ENCODE peak calls at places on chromosomes 7 and 10, in five cellular contexts. X is stomach, L is ovary, A is HFF-Myc, Y is prostate gland. O is an unnamed sample.

GRCh38 chr7:15581352-15581951 is 19.6 kb upstream of the AGMO start:
- DNase-seq in Y (no peak), A (no peak), X (no peak), L (no peak), O (no peak)

GRCh38 chr10:47406870-47407648 is 23.0 kb upstream of the ZNF488 start:
- DNase-seq in L (no peak), A (peak; percentile 67), Y (no peak), X (peak; percentile 57), O (peak; percentile 45)

GRCh38 chr7:100914879-100915442 is 19.3 kb upstream of the ACHE start:
- DNase-seq in L (no peak), Y (no peak), X (no peak), A (no peak), O (no peak)

GRCh38 chr7:152735443-152736004 is 24.0 kb upstream of the ACTR3B start:
- DNase-seq in X (no peak), Y (no peak), A (peak; percentile 29), L (no peak), O (no peak)

GRCh38 chr7:91995391-91995790 is 54.7 kb downstream of the AKAP9 start:
- DNase-seq in Y (no peak), X (no peak), A (no peak), L (no peak), O (no peak)

GRCh38 chr10:5840314-5841307 is 27.4 kb upstream of the GDI2 start:
- DNase-seq in Y (no peak), X (no peak), L (no peak), A (no peak), O (no peak)

GRCh38 chr7:105439174-105439893 is 50.6 kb upstream of the SRPK2 start:
- DNase-seq in L (no peak), A (no peak), Y (peak; percentile 31), X (peak; percentile 37), O (peak; percentile 27)

GRCh38 chr10:133614830-133615580 is 11.6 kb downstream of the FRG2B start:
- DNase-seq in Y (no peak), L (no peak), X (no peak), A (no peak), O (no peak)

GRCh38 chr7:81361769-81362168 is 408.1 kb downstream of the HGF start:
- DNase-seq in L (no peak), A (no peak), Y (no peak), X (no peak), O (peak; percentile 26)

GRCh38 chr7:25260862-25261454 is 32.7 kb upstream of the NPVF start:
- DNase-seq in X (no peak), A (peak; percentile 16), L (no peak), Y (no peak), O (peak; percentile 31)

GRCh38 chr10:29437871-29438270 is 149.0 kb downstream of the LYZL1 start:
- DNase-seq in L (no peak), X (no peak), A (no peak), Y (no peak), O (no peak)

GRCh38 chr10:113021268-113022028 is 71.4 kb downstream of the TCF7L2 start:
- DNase-seq in A (no peak), X (peak; percentile 74), Y (no peak), L (no peak), O (no peak)

GRCh38 chr7:150406565-150407421 is 27.7 kb downstream of the ZNF775 start:
- DNase-seq in L (no peak), A (no peak), Y (peak; percentile 29), X (no peak), O (no peak)

GRCh38 chr7:28405662-28406061 is 6.7 kb upstream of the CREB5 start:
- DNase-seq in A (peak; percentile 47), L (no peak), X (no peak), Y (no peak), O (peak; percentile 68)

GRCh38 chr10:76082232-76082631 is 650.8 kb downstream of the LRMDA start:
- DNase-seq in L (no peak), X (no peak), A (no peak), Y (no peak), O (no peak)

GRCh38 chr10:69458426-69459100 is 7.3 kb downstream of the TSPAN15 start:
- DNase-seq in X (peak; percentile 87), L (no peak), Y (peak; percentile 51), A (no peak), O (no peak)

GRCh38 chr7:105690286-105690915 is 109.1 kb upstream of the EFCAB10 start:
- DNase-seq in L (no peak), X (no peak), Y (no peak), A (no peak), O (no peak)

GRCh38 chr10:65861249-65861648 is 1064.6 kb upstream of the LRRTM3 start:
- DNase-seq in A (no peak), Y (no peak), L (no peak), X (no peak), O (no peak)

GRCh38 chr10:102241037-102241443 is 272 bp downstream of the PITX3 start:
- DNase-seq in Y (no peak), X (no peak), L (no peak), A (no peak), O (no peak)

GRCh38 chr7:68963547-68963946 is 634.7 kb upstream of the AUTS2 start:
- DNase-seq in Y (no peak), A (no peak), X (no peak), L (no peak), O (no peak)

GRCh38 chr7:158740013-158740656 is 35.5 kb upstream of the NCAPG2 start:
- DNase-seq in L (peak; percentile 48), Y (no peak), X (peak; percentile 27), A (peak; percentile 27), O (peak; percentile 68)

GRCh38 chr10:62860946-62861345 is 44.8 kb upstream of the EGR2 start:
- DNase-seq in A (no peak), Y (no peak), L (no peak), X (no peak), O (no peak)

GRCh38 chr10:42937048-42937447 is 139.8 kb upstream of the RET start:
- DNase-seq in A (no peak), Y (no peak), L (no peak), X (no peak), O (no peak)

GRCh38 chr7:116524609-116525297 is at the start of gene CAV1:
- DNase-seq in Y (peak; percentile 75), L (peak; percentile 89), A (peak; percentile 91), X (peak; percentile 65), O (peak; percentile 76)

GRCh38 chr7:158642149-158642548 is 54.5 kb upstream of the PTPRN2 start:
- DNase-seq in X (no peak), Y (no peak), L (no peak), A (no peak), O (no peak)

GRCh38 chr10:7915923-7916322 is 97.6 kb downstream of the TAF3 start:
- DNase-seq in A (no peak), Y (peak; percentile 20), L (no peak), X (no peak), O (peak; percentile 54)

GRCh38 chr7:108376206-108376605 is 80.0 kb downstream of the NRCAM start:
- DNase-seq in X (no peak), Y (no peak), L (no peak), A (no peak), O (no peak)

GRCh38 chr7:158028290-158028941 is 559.2 kb downstream of the PTPRN2 start:
- DNase-seq in Y (peak; percentile 40), A (no peak), L (no peak), X (peak; percentile 79), O (no peak)

GRCh38 chr10:6333086-6333485 is 130.4 kb downstream of the PFKFB3 start:
- DNase-seq in A (no peak), L (no peak), X (no peak), Y (no peak), O (no peak)

GRCh38 chr7:84669177-84669732 is 474.7 kb upstream of the SEMA3A start:
- DNase-seq in Y (no peak), A (no peak), X (no peak), L (no peak), O (no peak)

GRCh38 chr7:84677386-84677785 is 482.8 kb upstream of the SEMA3A start:
- DNase-seq in Y (no peak), L (no peak), X (no peak), A (no peak), O (no peak)

GRCh38 chr7:84678841-84679240 is 484.3 kb upstream of the SEMA3A start:
- DNase-seq in L (no peak), A (no peak), X (no peak), Y (no peak), O (no peak)

GRCh38 chr7:84675633-84676034 is 481.0 kb upstream of the SEMA3A start:
- DNase-seq in L (no peak), Y (no peak), X (peak; percentile 58), A (no peak), O (no peak)

GRCh38 chr7:84674236-84674913 is 479.8 kb upstream of the SEMA3A start:
- DNase-seq in L (no peak), Y (no peak), X (no peak), A (no peak), O (no peak)
- H3K4me3 ChIP-seq in L (no peak overlapping the region), Y (no peak overlapping the region), X (no peak overlapping the region), A (no peak overlapping the region), O (no peak overlapping the region)

GRCh38 chr10:11345224-11346054 is 266.0 kb downstream of the USP6NL start:
- DNase-seq in Y (peak; percentile 58), X (no peak), L (no peak), A (no peak), O (no peak)
- TF ChIP-seq CTCF in Y (no peak), X (no peak), L (no peak), A (no peak), O (no peak)

GRCh38 chr10:77756319-77757232 is 119.0 kb upstream of the KCNMA1 start:
- DNase-seq in X (no peak), L (no peak), Y (no peak), A (peak; percentile 30), O (peak; percentile 60)
- H3K4me3 ChIP-seq in X (no peak overlapping the region), L (no peak overlapping the region), Y (no peak overlapping the region), A (no peak overlapping the region), O (no peak overlapping the region)

GRCh38 chr7:78127009-78127408 is 328.4 kb downstream of the PHTF2 start:
- DNase-seq in Y (no peak), A (no peak), X (no peak), L (no peak), O (no peak)

GRCh38 chr7:78134748-78135147 is 336.2 kb downstream of the PHTF2 start:
- DNase-seq in A (no peak), L (no peak), X (no peak), Y (no peak), O (no peak)

GRCh38 chr7:78129865-78130264 is 331.3 kb downstream of the PHTF2 start:
- DNase-seq in Y (no peak), A (no peak), L (no peak), X (no peak), O (no peak)

GRCh38 chr7:78134256-78134655 is 335.7 kb downstream of the PHTF2 start:
- DNase-seq in Y (no peak), X (no peak), A (peak; percentile 56), L (no peak), O (peak; percentile 51)

DNA sequence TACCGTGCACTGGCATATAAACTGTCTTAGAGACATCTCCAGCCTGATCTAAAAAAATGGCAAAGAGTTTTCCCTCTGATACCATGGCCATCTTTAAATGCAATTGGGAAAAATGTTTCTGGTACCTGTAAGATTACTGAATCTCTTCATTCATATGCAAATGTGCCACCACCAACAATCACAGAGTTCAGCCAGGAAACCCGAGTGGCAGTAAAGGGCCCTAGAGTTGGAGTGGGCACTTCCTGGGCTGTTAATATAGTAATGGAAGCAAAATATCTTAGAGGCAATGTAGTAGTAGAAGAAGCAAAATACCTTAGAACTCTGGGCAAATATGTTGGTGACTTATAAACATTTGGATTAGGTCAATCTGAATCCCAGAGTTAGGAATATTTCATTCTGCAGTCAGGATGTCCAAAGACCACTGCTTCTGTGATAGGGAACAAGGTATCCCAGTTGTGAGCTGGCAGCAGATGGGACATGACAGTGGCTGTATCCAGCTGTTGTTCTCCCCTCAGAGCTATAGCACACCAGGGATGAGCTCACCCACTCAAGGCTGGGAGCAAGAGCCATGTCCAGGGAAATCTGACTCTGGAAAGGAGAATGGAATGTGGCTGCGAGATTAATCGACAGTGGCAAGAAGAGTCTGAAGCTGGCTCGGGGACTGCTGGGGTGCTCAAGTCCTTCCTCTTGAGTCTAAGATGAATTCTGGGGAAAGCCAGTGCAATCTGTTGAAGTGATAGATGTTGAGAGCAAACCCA is 332.0 kb downstream of the PHTF2 start:
- DNase-seq in L (no peak), A (no peak), X (no peak), Y (no peak), O (no peak)
- TF ChIP-seq CTCF in L (no peak), A (no peak), X (no peak), Y (no peak), O (no peak)